ENCODE peak calls at places on chromosome 6, in four cellular contexts. B is activated effector memory CD4-positive, alpha-beta T cell treated with anti-CD3 and anti-CD28 coated beads, Interleukin-2, amount 50 U/mL, for 16 hours; I is cardiac muscle cell; N is stimulated activated CD4-positive, alpha-beta T cell treated with anti-CD3 and anti-CD28 coated beads, Interleukin-2, amount 100 ng/mL, for 48 hours. U is an unnamed sample.

GRCh38 chr6:128275030-128275429 is 245.4 kb downstream of the PTPRK start:
- DNase-seq in B (no peak), I (peak; percentile 6), N (no peak), U (no peak)

GRCh38 chr6:114049367-114049966 is 78.5 kb upstream of the HDAC2 start:
- DNase-seq in B (no peak), I (no peak), N (no peak), U (no peak)

GRCh38 chr6:136717297-136717990 is 74.8 kb downstream of the MAP3K5 start:
- DNase-seq in B (no peak), I (peak; percentile 56), N (no peak), U (no peak)

GRCh38 chr6:32946893-32947292 is 6.0 kb downstream of the HLA-DMA start:
- DNase-seq in B (no peak), I (no peak), N (no peak), U (no peak)

GRCh38 chr6:80376411-80376810 is 269.9 kb downstream of the BCKDHB start:
- DNase-seq in B (no peak), I (peak; percentile 84), N (no peak), U (no peak)

GRCh38 chr6:98832282-98833100 is 1.9 kb upstream of the POU3F2 start:
- DNase-seq in B (no peak), I (peak; percentile 41), N (no peak), U (no peak)

GRCh38 chr6:101845172-101845571 is 451.7 kb downstream of the GRIK2 start:
- DNase-seq in B (no peak), I (no peak), N (no peak), U (no peak)

GRCh38 chr6:24949020-24949569 is 13.3 kb upstream of the RIPOR2 start:
- DNase-seq in B (no peak), I (no peak), N (no peak), U (peak; percentile 78)

GRCh38 chr6:131063028-131063763 is at the start of gene EPB41L2:
- DNase-seq in B (peak; percentile 92), I (peak; percentile 95), N (peak; percentile 72), U (peak; percentile 72)

GRCh38 chr6:34912715-34913464 is 23.8 kb downstream of the ANKS1A start:
- DNase-seq in B (peak; percentile 64), I (peak; percentile 62), N (peak; percentile 10), U (peak; percentile 61)